ENCODE peak calls at places on chromosome 1, in six cellular contexts. One of them, this sample, is unnamed.

GRCh38 chr1:166972827-166973226 is 2.5 kb downstream of the ILDR2 start:
- DNase-seq in brain microvascular endothelial cell: no peak
- DNase-seq in lung: no peak
- DNase-seq in lower lobe of right lung: no peak
- DNase-seq in EL: no peak
- DNase-seq in immature natural killer cell: no peak
- DNase-seq in this sample: no peak

GRCh38 chr1:3028531-3029282 is 7.4 kb downstream of the ACTRT2 start:
- DNase-seq in brain microvascular endothelial cell: no peak
- DNase-seq in lung: no peak
- DNase-seq in lower lobe of right lung: no peak
- DNase-seq in EL: no peak
- DNase-seq in immature natural killer cell: no peak
- DNase-seq in this sample: no peak

GRCh38 chr1:68207129-68207689 is 25.1 kb downstream of the WLS start:
- DNase-seq in brain microvascular endothelial cell: no peak
- DNase-seq in lung: no peak
- DNase-seq in lower lobe of right lung: no peak
- DNase-seq in EL: peak
- DNase-seq in immature natural killer cell: no peak
- DNase-seq in this sample: no peak

GRCh38 chr1:72037745-72038343 is 244.5 kb downstream of the NEGR1 start:
- DNase-seq in brain microvascular endothelial cell: peak
- DNase-seq in lung: peak
- DNase-seq in lower lobe of right lung: no peak
- DNase-seq in EL: peak
- DNase-seq in immature natural killer cell: no peak
- DNase-seq in this sample: peak

GRCh38 chr1:238485906-238486219 is 595.1 kb upstream of the ZP4 start:
- DNase-seq in brain microvascular endothelial cell: peak
- DNase-seq in lung: no peak
- DNase-seq in lower lobe of right lung: no peak
- DNase-seq in EL: no peak
- DNase-seq in immature natural killer cell: no peak
- DNase-seq in this sample: no peak

GRCh38 chr1:9822897-9823692 is 670 bp downstream of the CLSTN1 start:
- DNase-seq in brain microvascular endothelial cell: no peak
- DNase-seq in lung: no peak
- DNase-seq in lower lobe of right lung: no peak
- DNase-seq in EL: peak
- DNase-seq in immature natural killer cell: peak
- DNase-seq in this sample: peak

GRCh38 chr1:224616761-224617409 is 768 bp downstream of the CNIH3 start:
- DNase-seq in brain microvascular endothelial cell: no peak
- DNase-seq in lung: no peak
- DNase-seq in lower lobe of right lung: no peak
- DNase-seq in EL: no peak
- DNase-seq in immature natural killer cell: no peak
- DNase-seq in this sample: no peak

GRCh38 chr1:60903591-60903990 is 178.8 kb upstream of the NFIA start:
- DNase-seq in brain microvascular endothelial cell: no peak
- DNase-seq in lung: no peak
- DNase-seq in lower lobe of right lung: no peak
- DNase-seq in EL: no peak
- DNase-seq in immature natural killer cell: no peak
- DNase-seq in this sample: no peak

GRCh38 chr1:234887026-234887910 is 241.4 kb downstream of the TOMM20 start:
- DNase-seq in brain microvascular endothelial cell: peak
- DNase-seq in lung: no peak
- DNase-seq in lower lobe of right lung: no peak
- DNase-seq in EL: peak
- DNase-seq in immature natural killer cell: no peak
- DNase-seq in this sample: peak